ENCODE peak calls at places on chromosomes 2 and 18, in nine cellular contexts. L, F, U, W, M, X, K, E and I are unnamed samples.

GRCh38 chr2:121650554-121650930 is 1.3 kb upstream of the CLASP1 start:
- DNase-seq in W (no peak), U (no peak), F (peak), X (peak), M (no peak), K (no peak), L (no peak), E (peak), I (no peak)

GRCh38 chr2:157786663-157787363 is 89.3 kb downstream of the ACVR1 start:
- DNase-seq in M (no peak), L (no peak), K (no peak), X (no peak), F (no peak), U (no peak), E (no peak), W (no peak), I (no peak)

GRCh38 chr2:118774458-118775133 is 72.9 kb downstream of the EN1 start:
- DNase-seq in K (no peak), U (no peak), L (no peak), M (peak), E (peak), W (peak), F (peak), X (peak), I (peak)

GRCh38 chr2:238418999-238419546 is 7.7 kb upstream of the ASB1 start:
- DNase-seq in E (no peak), K (no peak), X (peak), M (no peak), L (no peak), U (no peak), F (peak), W (no peak), I (no peak)

GRCh38 chr2:34096552-34097171 is 497.6 kb upstream of the FAM98A start:
- DNase-seq in U (peak), L (peak), E (peak), X (peak), F (peak), W (peak), K (peak), M (no peak), I (peak)

GRCh38 chr18:6975084-6975483 is 142.5 kb downstream of the LAMA1 start:
- DNase-seq in X (no peak), E (no peak), L (no peak), W (no peak), F (no peak), K (no peak), U (no peak), M (no peak), I (no peak)

GRCh38 chr2:96391153-96391827 is 55.7 kb downstream of the NCAPH start:
- DNase-seq in L (no peak), U (no peak), W (no peak), M (no peak), E (no peak), F (no peak), K (no peak), X (no peak), I (no peak)

GRCh38 chr2:39059366-39059952 is 61.4 kb downstream of the SOS1 start:
- DNase-seq in M (no peak), K (peak), L (no peak), F (peak), U (no peak), W (no peak), X (peak), E (peak), I (no peak)

GRCh38 chr2:86079981-86080911 is 25.4 kb downstream of the POLR1A start:
- DNase-seq in U (no peak), E (peak), L (peak), W (peak), M (no peak), F (peak), X (peak), K (no peak), I (peak)